ENCODE peak calls at places on chromosomes 2 and 18, in seven cellular contexts. O, K, P, X, B, R and N are unnamed samples.

GRCh38 chr18:36533446-36534153 is 236.1 kb downstream of the FHOD3 start:
- DNase-seq in R (no peak), O (no peak), K (no peak), P (no peak), X (no peak), B (no peak), N (no peak)

GRCh38 chr2:32852821-32853220 is 93.9 kb upstream of the LTBP1 start:
- DNase-seq in O (no peak), B (no peak), K (no peak), P (no peak), X (no peak), R (no peak), N (no peak)

GRCh38 chr2:201203916-201204654 is 21.1 kb downstream of the CASP10 start:
- DNase-seq in O (no peak), X (no peak), K (no peak), P (no peak), B (no peak), R (peak; percentile 56), N (no peak)

GRCh38 chr2:227473019-227473461 is 1.1 kb downstream of the AGFG1 start:
- DNase-seq in O (peak; percentile 72), X (no peak), B (no peak), P (no peak), K (no peak), R (no peak), N (no peak)

GRCh38 chr2:6975988-6976387 is 58.8 kb downstream of the RNF144A start:
- DNase-seq in P (no peak), X (no peak), K (no peak), B (no peak), O (peak; percentile 19), R (no peak), N (no peak)

GRCh38 chr2:55123851-55124269 is 73.6 kb upstream of the RTN4 start:
- DNase-seq in B (no peak), R (no peak), K (no peak), O (no peak), P (no peak), X (no peak), N (no peak)

GRCh38 chr18:11861583-11862288 is 10.5 kb downstream of the CHMP1B start:
- DNase-seq in P (peak; percentile 52), B (no peak), X (no peak), O (no peak), R (no peak), K (no peak), N (no peak)

GRCh38 chr18:57446322-57446721 is 11.1 kb downstream of the ONECUT2 start:
- DNase-seq in O (peak; percentile 58), K (no peak), R (no peak), P (no peak), B (no peak), X (peak; percentile 54), N (peak; percentile 70)

GRCh38 chr2:53467467-53467866 is 300.1 kb upstream of the CHAC2 start:
- DNase-seq in X (no peak), P (no peak), R (no peak), K (no peak), B (no peak), O (no peak), N (no peak)

GRCh38 chr2:74632939-74633312 is 15.2 kb downstream of the M1AP start:
- DNase-seq in X (no peak), R (no peak), K (no peak), B (no peak), P (no peak), O (no peak), N (peak; percentile 77)

GRCh38 chr2:26614205-26615128 is 26.7 kb downstream of the CIB4 start:
- DNase-seq in B (no peak), R (no peak), K (no peak), X (peak; percentile 60), O (no peak), P (peak; percentile 59), N (no peak)

GRCh38 chr18:70132999-70133398 is 72.5 kb downstream of the RTTN start:
- DNase-seq in B (no peak), K (no peak), P (no peak), R (no peak), O (peak; percentile 33), X (no peak), N (no peak)

GRCh38 chr18:24778810-24779418 is 318.5 kb downstream of the HRH4 start:
- DNase-seq in O (no peak), K (no peak), X (no peak), B (no peak), R (no peak), P (no peak), N (no peak)

GRCh38 chr2:152569186-152569585 is 148.1 kb downstream of the PRPF40A start:
- DNase-seq in K (no peak), R (no peak), B (no peak), P (no peak), O (no peak), X (no peak), N (no peak)

GRCh38 chr18:70330887-70331286 is 42.0 kb downstream of the SOCS6 start:
- DNase-seq in B (no peak), X (no peak), K (no peak), P (no peak), O (no peak), R (no peak), N (no peak)

GRCh38 chr2:103159018-103159417 is 397.2 kb downstream of the TMEM182 start:
- DNase-seq in O (no peak), B (no peak), R (no peak), P (no peak), X (no peak), K (no peak), N (no peak)

GRCh38 chr2:235264512-235264911 is 229.3 kb upstream of the AGAP1 start:
- DNase-seq in O (no peak), R (no peak), X (no peak), K (no peak), P (no peak), B (no peak), N (no peak)

GRCh38 chr2:235264121-235264493 is 229.7 kb upstream of the AGAP1 start:
- DNase-seq in X (no peak), P (no peak), O (peak; percentile 53), B (no peak), R (no peak), K (no peak), N (no peak)

GRCh38 chr2:235265348-235265965 is 228.4 kb upstream of the AGAP1 start:
- DNase-seq in B (no peak), R (no peak), P (no peak), X (peak; percentile 74), K (no peak), O (no peak), N (no peak)

GRCh38 chr2:235262750-235263149 is 231.1 kb upstream of the AGAP1 start:
- DNase-seq in X (no peak), K (no peak), O (no peak), B (no peak), P (no peak), R (no peak), N (no peak)

DNA sequence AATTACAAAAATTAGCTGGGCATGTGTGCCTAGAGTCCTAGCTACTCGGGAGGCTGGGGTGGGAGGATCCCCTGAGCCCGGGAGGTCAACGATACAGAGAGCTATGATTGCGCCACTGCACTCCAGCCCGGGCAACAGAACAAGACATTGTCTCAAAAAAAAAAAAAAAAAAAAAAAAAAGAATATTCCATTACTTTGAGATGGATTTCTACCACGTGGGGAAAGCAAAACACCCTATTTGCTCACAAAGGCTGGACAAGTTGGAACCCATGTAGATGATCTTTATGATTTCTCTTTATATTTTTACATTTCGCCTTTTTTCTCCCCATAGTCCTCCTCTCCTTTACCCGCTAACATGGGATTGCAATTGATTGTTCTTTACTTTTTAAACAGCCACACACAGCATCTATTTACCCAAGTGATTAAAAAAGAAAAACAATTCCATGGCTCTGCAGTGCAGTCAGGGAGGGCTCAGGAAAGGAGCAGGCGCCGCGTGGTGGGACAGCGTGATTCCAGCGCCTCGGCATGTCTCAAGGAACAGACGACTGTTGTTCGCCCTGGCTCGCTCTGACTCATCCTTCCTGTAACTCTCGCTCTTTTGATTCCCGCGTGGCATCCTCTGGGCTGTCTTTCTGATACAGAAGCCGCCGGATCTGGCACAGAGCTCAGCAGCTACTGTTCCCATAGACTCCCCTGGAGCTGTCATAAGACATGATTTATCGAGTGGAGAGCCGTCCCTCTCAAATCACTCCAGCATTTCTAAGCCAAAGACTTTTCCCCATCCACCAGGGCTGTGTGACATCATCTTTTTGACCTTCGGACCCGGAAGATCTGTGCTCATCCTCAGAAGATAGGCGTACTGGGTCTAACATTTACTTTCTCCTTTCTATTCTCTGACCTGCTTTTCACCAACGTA is 230.4 kb upstream of the AGAP1 start:
- DNase-seq in R (peak; percentile 79), O (peak; percentile 94), P (no peak), X (peak; percentile 77), B (peak; percentile 15), K (no peak), N (no peak)
- H3K4me3 ChIP-seq in R (peak overlapping the region; percentile 0), O (peak overlapping the region; percentile 22), P (no peak overlapping the region), X (peak overlapping the region; percentile 64), B (no peak overlapping the region), K (no peak overlapping the region), N (no peak overlapping the region)

GRCh38 chr2:215780891-215781290 is 232.5 kb downstream of the MREG start:
- DNase-seq in P (no peak), X (no peak), K (no peak), R (no peak), B (no peak), O (no peak), N (no peak)
- H3K4me3 ChIP-seq in P (no peak overlapping the region), X (no peak overlapping the region), K (no peak overlapping the region), R (no peak overlapping the region), B (no peak overlapping the region), O (no peak overlapping the region), N (no peak overlapping the region)

GRCh38 chr2:223759569-223760430 is 77.6 kb downstream of the AP1S3 start:
- DNase-seq in R (no peak), P (no peak), X (no peak), O (peak; percentile 75), K (no peak), B (no peak), N (no peak)
- H3K4me3 ChIP-seq in R (no peak overlapping the region), P (no peak overlapping the region), X (no peak overlapping the region), O (no peak overlapping the region), K (no peak overlapping the region), B (no peak overlapping the region), N (no peak overlapping the region)

GRCh38 chr18:4639628-4640310 is 184.7 kb upstream of the DLGAP1 start:
- DNase-seq in R (no peak), K (peak; percentile 75), P (no peak), B (no peak), O (no peak), X (no peak), N (no peak)

GRCh38 chr18:4641969-4642368 is 186.9 kb upstream of the DLGAP1 start:
- DNase-seq in X (no peak), B (no peak), K (no peak), O (no peak), P (no peak), R (no peak), N (no peak)

GRCh38 chr18:4640349-4641012 is 185.4 kb upstream of the DLGAP1 start:
- DNase-seq in K (peak; percentile 33), O (no peak), R (no peak), P (no peak), X (no peak), B (no peak), N (no peak)

GRCh38 chr18:4638680-4639079 is 183.6 kb upstream of the DLGAP1 start:
- DNase-seq in P (no peak), B (no peak), K (no peak), R (no peak), X (no peak), O (no peak), N (no peak)

DNA sequence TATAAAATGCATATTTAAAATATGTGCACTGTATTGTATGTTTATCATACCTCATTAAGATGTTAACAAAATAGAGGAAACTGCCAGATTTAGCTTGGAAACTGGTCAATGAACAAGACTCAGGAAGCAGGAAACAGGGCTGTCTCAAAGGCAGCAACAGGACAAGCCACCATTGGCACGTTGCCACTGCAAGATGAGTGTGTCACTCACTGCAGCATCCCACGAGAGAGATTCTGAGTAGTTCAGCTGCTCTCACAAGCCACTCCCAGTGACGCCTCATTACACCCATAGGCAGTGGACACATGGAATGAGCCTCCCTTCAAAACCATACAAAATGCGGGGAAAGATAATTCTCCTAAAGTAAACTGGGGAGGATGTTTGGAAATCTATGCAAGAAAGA is 181.8 kb upstream of the DLGAP1 start:
- DNase-seq in X (no peak), P (no peak), R (no peak), K (no peak), B (no peak), O (no peak), N (no peak)
- H3K4me3 ChIP-seq in X (no peak overlapping the region), P (no peak overlapping the region), R (no peak overlapping the region), K (no peak overlapping the region), B (no peak overlapping the region), O (no peak overlapping the region), N (no peak overlapping the region)